ENCODE peak calls at places on chromosomes 7 and 10, in six cellular contexts. I, V, A, W, J and P are unnamed samples.

GRCh38 chr7:156999611-157000046 is 10.8 kb downstream of the MNX1 start:
- DNase-seq in I (peak; percentile 56), V (peak; percentile 80), A (no peak), W (no peak), J (no peak), P (no peak)

GRCh38 chr10:13079776-13080050 is 20.2 kb upstream of the OPTN start:
- DNase-seq in I (no peak), V (no peak), A (no peak), W (no peak), J (no peak), P (no peak)

GRCh38 chr10:60490013-60490412 is 100.3 kb upstream of the ANK3 start:
- DNase-seq in I (no peak), V (no peak), A (no peak), W (no peak), J (no peak), P (no peak)

GRCh38 chr7:106781828-106782544 is 83.1 kb upstream of the PIK3CG start:
- DNase-seq in I (no peak), V (no peak), A (no peak), W (no peak), J (no peak), P (no peak)

GRCh38 chr10:132199268-132199853 is 12.6 kb downstream of the DPYSL4 start:
- DNase-seq in I (no peak), V (no peak), A (no peak), W (peak; percentile 52), J (no peak), P (peak; percentile 23)

GRCh38 chr7:117562732-117563131 is 82.9 kb downstream of the CFTR start:
- DNase-seq in I (no peak), V (no peak), A (no peak), W (no peak), J (no peak), P (no peak)

GRCh38 chr10:78203915-78204818 is 170.5 kb downstream of the RPS24 start:
- DNase-seq in I (peak; percentile 53), V (no peak), A (no peak), W (no peak), J (no peak), P (peak; percentile 62)

GRCh38 chr10:79159785-79160184 is 91.0 kb downstream of the ZMIZ1 start:
- DNase-seq in I (peak; percentile 44), V (no peak), A (no peak), W (peak; percentile 86), J (no peak), P (no peak)

GRCh38 chr10:78007172-78007571 is 22.1 kb downstream of the POLR3A start:
- DNase-seq in I (no peak), V (no peak), A (no peak), W (no peak), J (no peak), P (no peak)

GRCh38 chr7:42025635-42026375 is 211.2 kb downstream of the GLI3 start:
- DNase-seq in I (peak; percentile 23), V (no peak), A (no peak), W (no peak), J (no peak), P (no peak)

GRCh38 chr7:75888464-75889222 is 9.8 kb downstream of the RHBDD2 start:
- DNase-seq in I (no peak), V (no peak), A (no peak), W (peak; percentile 59), J (peak; percentile 61), P (peak; percentile 63)
- TF ChIP-seq CTCF in I (no peak), V (no peak), A (no peak), W (no peak), J (no peak), P (no peak)

GRCh38 chr7:19353158-19353557 is 207.9 kb upstream of the FERD3L start:
- DNase-seq in I (no peak), V (no peak), A (no peak), W (no peak), J (no peak), P (no peak)

GRCh38 chr7:19351756-19352155 is 206.5 kb upstream of the FERD3L start:
- DNase-seq in I (no peak), V (no peak), A (no peak), W (no peak), J (no peak), P (no peak)

DNA sequence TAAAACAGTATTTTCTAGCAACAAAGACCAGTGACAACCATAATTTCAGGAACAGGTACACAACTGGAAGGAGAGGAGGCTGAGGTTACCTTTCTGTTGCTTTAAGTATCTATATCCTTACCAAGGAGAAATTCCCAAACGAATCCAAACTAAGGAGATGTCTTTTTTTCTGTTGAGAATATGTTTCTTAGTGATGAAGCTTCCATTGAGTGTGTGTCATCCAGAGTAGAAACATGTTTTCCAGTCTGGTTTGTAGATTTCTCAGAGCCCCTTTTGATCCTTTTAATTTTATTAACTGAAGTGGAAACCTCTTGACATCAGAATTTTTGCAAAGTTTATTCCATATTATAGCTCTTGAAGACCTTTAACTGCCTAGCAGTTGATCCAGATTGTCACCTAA is 207.1 kb upstream of the FERD3L start:
- DNase-seq in I (no peak), V (no peak), A (no peak), W (no peak), J (no peak), P (no peak)
- H3K4me1 ChIP-seq in I (no peaks in the 10 kb centered on the region), V (no peaks in the 10 kb centered on the region), A (no peaks in the 10 kb centered on the region), W (no peaks in the 10 kb centered on the region), J (no peaks in the 10 kb centered on the region), P (no peaks in the 10 kb centered on the region)

DNA sequence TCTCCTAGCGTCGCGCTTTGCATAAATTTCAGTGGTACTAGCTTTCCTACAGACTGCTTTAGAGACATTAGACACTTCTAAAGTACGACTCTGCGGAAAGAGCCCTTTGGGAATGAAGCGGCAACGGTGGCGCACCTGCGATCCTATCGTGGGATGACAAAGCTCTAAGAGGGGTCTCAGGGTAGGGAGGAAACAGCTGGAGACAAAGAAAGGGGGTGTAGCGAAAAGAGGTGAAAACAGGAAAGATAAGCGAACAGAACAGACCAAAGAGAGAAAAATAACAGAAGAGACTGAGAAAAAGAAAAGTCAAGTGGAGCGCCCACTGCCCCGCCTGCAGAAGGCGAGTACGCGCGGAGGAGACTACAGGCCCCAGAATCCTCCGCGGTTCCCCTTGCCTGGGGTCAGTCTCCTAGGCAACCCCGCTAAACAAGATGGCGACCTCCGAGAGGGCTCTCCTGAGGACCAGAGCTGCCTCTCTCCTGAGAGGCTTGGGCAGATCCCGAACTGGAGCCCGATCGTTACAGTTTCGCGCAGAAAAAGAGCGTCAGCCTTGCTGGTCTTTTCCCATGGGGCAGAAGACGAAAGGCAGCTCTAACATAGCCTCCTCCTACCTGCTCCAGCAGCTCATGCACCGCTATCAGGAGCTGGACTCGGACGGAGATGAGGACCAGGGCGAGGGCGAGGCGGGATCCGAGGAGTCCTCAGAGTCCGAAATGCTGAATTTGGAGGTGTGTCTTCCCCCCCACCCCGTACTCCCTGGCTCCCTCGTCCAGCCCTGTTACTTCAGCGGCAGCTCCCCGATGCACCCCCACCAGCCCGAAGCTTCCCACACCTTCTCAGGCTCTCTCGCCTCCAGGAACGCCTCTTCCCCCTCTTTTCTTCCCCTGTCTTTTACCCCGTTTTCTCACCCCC is at the start of gene LRGUK:
- DNase-seq in I (peak; percentile 89), V (peak; percentile 75), A (peak; percentile 93), W (peak; percentile 90), J (peak; percentile 92), P (peak; percentile 89)
- TF ChIP-seq CTCF in I (no peak), V (no peak), A (no peak), W (no peak), J (no peak), P (no peak)

DNA sequence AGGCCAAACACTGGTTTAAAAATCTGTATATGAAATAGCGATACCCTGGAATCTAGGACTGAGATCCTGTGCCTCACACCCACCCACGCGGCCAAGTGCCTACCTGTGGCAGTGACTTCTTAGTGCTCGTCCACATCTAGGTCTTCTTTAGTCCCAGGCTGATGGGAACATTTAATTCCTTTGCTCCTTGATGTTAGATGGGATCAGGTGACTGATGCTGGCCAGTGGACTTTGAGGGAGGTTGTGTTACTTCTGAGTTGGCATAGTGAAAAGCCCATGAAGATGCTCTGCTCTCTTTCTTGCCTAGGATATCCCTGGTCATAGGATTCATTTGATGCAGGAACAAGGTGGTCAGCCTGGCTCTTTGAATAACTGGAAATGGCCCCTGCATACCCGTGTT is 59.2 kb downstream of the BMPR1A start:
- DNase-seq in I (no peak), V (no peak), A (no peak), W (no peak), J (no peak), P (no peak)
- H3K4me1 ChIP-seq in I (peaks cover 7% of the 10 kb centered on the region), V (no peaks in the 10 kb centered on the region), A (no peaks in the 10 kb centered on the region), W (peaks cover 3% of the 10 kb centered on the region), J (no peaks in the 10 kb centered on the region), P (peaks cover 7% of the 10 kb centered on the region)

GRCh38 chr10:32187686-32188085 is 131.5 kb upstream of the KIF5B start:
- DNase-seq in I (no peak), V (no peak), A (no peak), W (no peak), J (no peak), P (no peak)

GRCh38 chr10:32190890-32191491 is 134.8 kb upstream of the KIF5B start:
- DNase-seq in I (no peak), V (no peak), A (no peak), W (no peak), J (no peak), P (no peak)

DNA sequence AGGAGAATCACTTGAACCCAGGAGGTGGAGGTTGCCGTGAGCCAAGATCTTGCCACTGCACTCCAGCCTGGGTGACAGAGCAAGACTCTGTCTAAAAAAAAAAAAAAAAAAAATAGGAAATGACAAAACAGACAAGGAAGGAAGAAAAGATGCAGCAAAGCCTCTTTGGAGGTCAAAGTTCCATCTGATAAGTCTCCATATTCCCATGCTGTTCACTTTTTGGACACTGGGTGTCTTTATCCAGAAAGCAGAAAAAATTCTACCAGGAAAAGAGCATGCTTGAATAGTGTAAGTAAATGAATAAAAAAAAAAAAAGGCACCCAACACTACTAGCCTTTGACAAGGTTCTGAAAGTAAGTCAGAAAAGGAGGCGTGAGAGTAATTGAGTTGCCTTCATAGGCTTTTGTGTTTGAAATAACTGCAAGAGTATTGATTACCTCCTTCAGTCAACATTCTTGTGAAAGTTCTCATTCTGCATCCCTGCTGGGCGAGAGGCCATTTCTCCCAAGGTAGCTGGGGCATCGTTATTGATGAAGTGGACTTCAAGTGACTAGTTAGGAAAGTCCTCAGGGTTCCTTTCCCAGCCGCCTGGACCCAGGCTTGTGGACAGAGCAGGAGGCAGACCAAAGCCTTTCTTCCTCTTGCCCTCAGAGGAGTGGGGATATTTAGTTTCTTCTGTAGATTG is 133.3 kb upstream of the KIF5B start:
- DNase-seq in I (peak; percentile 39), V (no peak), A (no peak), W (no peak), J (no peak), P (no peak)
- TF ChIP-seq CTCF in I (peak; percentile 60), V (no peak), A (peak; percentile 12), W (peak; percentile 21), J (no peak), P (no peak)

GRCh38 chr10:50566150-50566549 is 57.6 kb downstream of the SGMS1 start:
- DNase-seq in I (no peak), V (no peak), A (no peak), W (no peak), J (no peak), P (no peak)

GRCh38 chr10:50563906-50564305 is 59.9 kb downstream of the SGMS1 start:
- DNase-seq in I (peak; percentile 64), V (peak; percentile 50), A (no peak), W (no peak), J (no peak), P (no peak)

GRCh38 chr10:50567384-50567783 is 56.4 kb downstream of the SGMS1 start:
- DNase-seq in I (peak; percentile 78), V (no peak), A (no peak), W (no peak), J (no peak), P (no peak)

GRCh38 chr10:50561816-50562215 is 61.9 kb downstream of the SGMS1 start:
- DNase-seq in I (peak; percentile 48), V (no peak), A (peak; percentile 14), W (no peak), J (no peak), P (no peak)

GRCh38 chr10:50565301-50566083 is 58.3 kb downstream of the SGMS1 start:
- DNase-seq in I (no peak), V (no peak), A (no peak), W (no peak), J (no peak), P (no peak)
- H3K4me1 ChIP-seq in I (peaks cover 54% of the 10 kb centered on the region), V (no peaks in the 10 kb centered on the region), A (peaks cover 6% of the 10 kb centered on the region), W (peaks cover 7% of the 10 kb centered on the region), J (peaks cover 19% of the 10 kb centered on the region), P (peaks cover 16% of the 10 kb centered on the region)